ENCODE peak calls at places on chromosomes 16 and 17, in four cellular contexts. Z is tibial artery, Y is colonic mucosa, V is upper lobe of right lung. R is an unnamed sample. For H3K27me3, the result is how much of the 10 kb centered on the place peaks cover.

GRCh38 chr17:16075949-16076348 is 76.3 kb downstream of the TTC19 start:
- DNase-seq in V (no peak), Z (no peak), Y (no peak), R (no peak)

GRCh38 chr17:12727076-12727750 is 61.5 kb downstream of the MYOCD start:
- DNase-seq in Y (no peak), V (no peak), Z (no peak), R (no peak)

GRCh38 chr16:67694611-67695010 is 24.5 kb downstream of the GFOD2 start:
- DNase-seq in V (no peak), Z (no peak), Y (no peak), R (no peak)

GRCh38 chr16:48194828-48195566 is 39.2 kb upstream of the ABCC12 start:
- DNase-seq in Z (no peak), V (no peak), Y (peak), R (no peak)

GRCh38 chr17:61402978-61403845 is 3.6 kb downstream of the TBX2 start:
- DNase-seq in V (peak), Z (no peak), Y (no peak), R (peak)

GRCh38 chr16:54443352-54443751 is 156.8 kb upstream of the IRX3 start:
- DNase-seq in Y (no peak), Z (no peak), V (no peak), R (no peak)

GRCh38 chr16:75466760-75467159 is 2.3 kb upstream of the TMEM170A start:
- DNase-seq in V (no peak), Z (no peak), Y (no peak), R (no peak)

GRCh38 chr17:27535975-27536374 is 79.7 kb downstream of the KSR1 start:
- DNase-seq in Z (no peak), Y (no peak), V (peak), R (no peak)

GRCh38 chr16:72865835-72866234 is 182.1 kb downstream of the ZFHX3 start:
- DNase-seq in V (no peak), Y (no peak), Z (no peak), R (no peak)

GRCh38 chr17:8830141-8830540 is 31.0 kb upstream of the MFSD6L start:
- DNase-seq in Z (no peak), Y (no peak), V (no peak), R (no peak)

GRCh38 chr17:7557825-7558543 is 566 bp upstream of the TNFSF13 start:
- DNase-seq in V (peak), Y (peak), Z (peak), R (peak)

GRCh38 chr16:66714659-66715307 is 18.2 kb upstream of the CMTM4 start:
- DNase-seq in V (no peak), Z (no peak), Y (peak), R (no peak)

GRCh38 chr17:8421571-8421970 is 14.1 kb upstream of the NDEL1 start:
- DNase-seq in Y (no peak), V (no peak), Z (no peak), R (no peak)

GRCh38 chr17:69047368-69048263 is 13.1 kb downstream of the ABCA9 start:
- DNase-seq in Z (peak), V (no peak), Y (peak), R (peak)

GRCh38 chr17:59219370-59219769 is 941 bp upstream of the GDPD1 start:
- DNase-seq in V (no peak), Z (no peak), Y (no peak), R (no peak)
- H3K27ac ChIP-seq in V (no peak), Z (no peak), Y (no peak), R (no peak)

DNA sequence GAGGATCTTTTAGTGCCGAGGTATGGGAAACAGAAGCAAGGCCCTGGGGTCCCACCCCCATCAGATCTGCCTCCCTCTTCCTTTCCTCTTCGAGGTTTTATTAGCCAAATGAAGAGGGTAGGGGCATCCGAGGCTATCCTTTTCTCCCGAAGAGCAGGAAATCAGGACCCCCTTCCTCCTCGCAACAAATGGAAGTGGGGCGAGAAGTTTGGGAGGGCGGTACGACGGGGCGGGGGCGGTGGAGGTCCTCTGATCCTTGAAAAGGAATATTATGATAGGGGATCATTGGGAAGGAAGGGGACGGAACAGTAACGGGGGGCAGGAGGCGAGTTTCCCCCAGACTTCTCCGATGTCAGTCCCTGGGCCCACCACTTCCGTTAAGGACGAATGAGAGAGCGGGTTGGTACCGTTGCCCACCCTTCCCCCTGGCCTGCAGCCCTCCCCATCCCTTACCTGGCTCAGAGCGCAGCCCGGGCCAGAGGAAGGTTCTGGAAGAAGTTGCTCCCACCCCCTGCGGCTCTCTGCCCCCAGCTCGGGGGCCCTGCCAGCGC is 309 bp downstream of the FOXJ1 start:
- DNase-seq in Y (no peak), Z (no peak), V (no peak), R (no peak)
- H3K27me3 ChIP-seq in Y (under half), Z (half or more), V (under half), R (under half)

GRCh38 chr17:2397247-2398171 is 3.4 kb downstream of the MNT start:
- DNase-seq in V (peak), Y (no peak), Z (no peak), R (no peak)

GRCh38 chr17:2395258-2396170 is 5.3 kb downstream of the MNT start:
- DNase-seq in Y (peak), V (peak), Z (no peak), R (no peak)

GRCh38 chr17:2396192-2396567 is 4.7 kb downstream of the MNT start:
- DNase-seq in Y (no peak), V (peak), Z (no peak), R (no peak)

GRCh38 chr17:2398188-2398587 is 2.7 kb downstream of the MNT start:
- DNase-seq in Y (no peak), Z (no peak), V (no peak), R (no peak)

GRCh38 chr17:2396568-2397246 is 4.2 kb downstream of the MNT start:
- DNase-seq in Z (peak), Y (peak), V (peak), R (peak)
- H3K27ac ChIP-seq in Z (peak), Y (peak), V (peak), R (peak)

GRCh38 chr17:3962217-3963069 is 1.8 kb downstream of the ATP2A3 start:
- DNase-seq in Y (no peak), V (no peak), Z (no peak), R (no peak)
- H3K27me3 ChIP-seq in Y (under half), V (under half), Z (under half), R (under half)

R was measured in aorta.